ENCODE peak calls at places on chromosome 5, in four cellular contexts. Q is HepG2, U is K562, O is H1. E is an unnamed sample.

GRCh38 chr5:119318256-119318914 is 37.4 kb upstream of the TNFAIP8 start:
- DNase-seq in Q (peak), O (no peak), U (no peak), E (no peak)

GRCh38 chr5:39417979-39418378 is 6.8 kb downstream of the DAB2 start:
- DNase-seq in U (no peak), Q (no peak), O (no peak), E (no peak)

GRCh38 chr5:139438707-139439012 is 665 bp downstream of the DNAJC18 start:
- DNase-seq in Q (no peak), O (peak), U (no peak), E (no peak)

GRCh38 chr5:172740483-172741205 is 30.4 kb downstream of the DUSP1 start:
- DNase-seq in Q (no peak), O (no peak), U (no peak), E (peak)

GRCh38 chr5:172549708-172550095 is 91.4 kb upstream of the NEURL1B start:
- DNase-seq in U (no peak), Q (no peak), O (no peak), E (no peak)

GRCh38 chr5:78639811-78640210 is 8.8 kb downstream of the LHFPL2 start:
- DNase-seq in Q (no peak), U (no peak), O (no peak), E (no peak)

GRCh38 chr5:172834570-172835245 is 657 bp downstream of the ERGIC1 start:
- DNase-seq in Q (peak), O (peak), U (no peak), E (no peak)

GRCh38 chr5:68744196-68744595 is 349.6 kb upstream of the SLC30A5 start:
- DNase-seq in U (no peak), Q (no peak), O (no peak), E (no peak)

GRCh38 chr5:93240228-93240834 is 340.7 kb downstream of the NR2F1-AS1 start:
- DNase-seq in U (no peak), O (no peak), Q (no peak), E (no peak)

GRCh38 chr5:62256161-62257017 is 49.6 kb upstream of the KIF2A start:
- DNase-seq in U (peak), Q (no peak), O (no peak), E (no peak)

GRCh38 chr5:94316916-94317838 is 301.2 kb downstream of the KIAA0825 start:
- DNase-seq in Q (no peak), U (no peak), O (no peak), E (no peak)

GRCh38 chr5:139369181-139369580 is 13.9 kb downstream of the SLC23A1 start:
- DNase-seq in Q (no peak), U (no peak), O (no peak), E (no peak)

GRCh38 chr5:69024241-69024651 is 69.6 kb upstream of the SLC30A5 start:
- DNase-seq in Q (peak), U (peak), O (peak), E (peak)

GRCh38 chr5:14465086-14465485 is 116.5 kb upstream of the OTULINL start:
- DNase-seq in O (no peak), U (no peak), Q (no peak), E (no peak)

GRCh38 chr5:18465833-18466681 is 831.8 kb downstream of the TAF11L14 start:
- DNase-seq in Q (peak), U (peak), O (peak), E (peak)

GRCh38 chr5:146345578-146346366 is 7.1 kb downstream of the POU4F3 start:
- DNase-seq in U (no peak), O (peak), Q (no peak), E (no peak)

GRCh38 chr5:150541895-150542294 is 34.0 kb downstream of the NDST1 start:
- DNase-seq in Q (peak), U (no peak), O (no peak), E (no peak)

GRCh38 chr5:173920024-173920753 is 32.0 kb downstream of the CPEB4 start:
- DNase-seq in Q (no peak), O (no peak), U (no peak), E (no peak)
- TF ChIP-seq RNF2 in Q (no peak), O (no peak), U (no peak), E (no peak)

GRCh38 chr5:134511796-134512660 is 13.4 kb upstream of the JADE2 start:
- DNase-seq in Q (peak), U (peak), O (peak), E (no peak)

GRCh38 chr5:134507495-134507894 is 18.0 kb upstream of the JADE2 start:
- DNase-seq in O (no peak), Q (no peak), U (no peak), E (no peak)

GRCh38 chr5:134510970-134511795 is 14.3 kb upstream of the JADE2 start:
- DNase-seq in O (peak), Q (peak), U (no peak), E (no peak)

GRCh38 chr5:134508521-134509195 is 16.8 kb upstream of the JADE2 start:
- DNase-seq in U (no peak), Q (no peak), O (peak), E (no peak)

DNA sequence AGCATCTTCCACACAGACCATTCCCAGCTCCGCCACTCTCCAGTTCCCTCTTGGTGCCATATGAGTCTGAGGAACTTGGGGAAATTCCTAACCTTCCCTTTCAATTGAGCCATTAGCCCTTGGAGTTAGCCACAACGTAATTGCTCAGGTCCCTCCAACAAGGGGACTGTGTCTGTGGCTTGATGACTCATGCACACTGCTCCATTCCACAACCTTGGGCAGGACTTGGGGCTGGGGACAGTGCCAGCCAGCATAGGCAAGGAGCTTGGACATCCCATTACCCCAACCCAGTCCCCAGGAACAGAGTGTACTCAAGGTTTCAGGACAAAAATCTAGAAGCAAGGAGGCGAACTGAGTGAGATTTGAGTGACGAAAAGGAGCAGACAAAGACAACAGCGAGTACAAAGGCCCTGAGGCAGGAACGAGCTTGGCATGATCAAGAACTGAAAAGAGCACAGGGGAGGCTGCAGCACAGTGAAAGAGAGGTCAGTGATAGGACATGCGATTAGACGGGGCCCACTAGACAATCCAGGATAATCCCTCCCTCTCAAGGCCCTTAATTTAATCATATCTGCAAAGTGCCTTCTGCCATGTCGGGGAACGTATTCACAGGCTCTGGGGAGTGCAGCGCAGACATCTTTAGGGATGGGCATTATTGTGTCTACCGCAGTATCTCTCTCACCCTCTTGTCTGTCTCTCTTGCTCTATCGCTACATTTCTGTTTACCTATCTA is 16.0 kb upstream of the JADE2 start:
- DNase-seq in U (no peak), Q (peak), O (peak), E (no peak)
- TF ChIP-seq RNF2 in U (no peak), Q (no peak), O (no peak), E (no peak)

GRCh38 chr5:56358046-56358445 is 124.9 kb upstream of the ANKRD55 start:
- DNase-seq in U (no peak), O (no peak), Q (peak), E (no peak)
- TF ChIP-seq RNF2 in U (no peak), O (no peak), Q (no peak), E (no peak)

DNA sequence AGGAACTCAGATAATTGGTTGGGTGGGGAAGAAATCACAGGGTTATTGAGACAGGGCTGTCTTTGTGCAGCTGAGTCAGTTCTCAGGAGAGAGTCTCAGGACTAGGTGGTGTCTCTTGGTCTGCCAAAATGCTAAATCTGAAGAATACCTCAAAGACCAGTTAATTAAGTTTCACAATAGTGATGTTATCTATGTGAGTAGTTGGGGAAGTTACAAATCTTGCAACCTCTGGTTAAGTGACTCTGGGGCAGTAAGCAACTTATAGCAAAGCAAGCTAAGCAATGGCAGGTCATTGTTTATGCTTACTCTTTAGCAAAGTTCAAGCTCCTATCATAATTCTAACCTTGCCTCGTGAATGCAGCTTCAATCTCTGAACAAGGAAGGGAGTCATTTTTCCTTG is 53.6 kb downstream of the GIN1 start:
- DNase-seq in Q (no peak), U (no peak), O (no peak), E (no peak)
- TF ChIP-seq RNF2 in Q (no peak), U (no peak), O (no peak), E (no peak)

GRCh38 chr5:154440540-154440939 is 5.3 kb upstream of the SAP30L start:
- DNase-seq in U (no peak), O (no peak), Q (no peak), E (no peak)
- TF ChIP-seq RNF2 in U (no peak), O (no peak), Q (no peak), E (no peak)

GRCh38 chr5:67033893-67034605 is 162.6 kb downstream of the CD180 start:
- DNase-seq in O (no peak), U (no peak), Q (peak), E (no peak)

GRCh38 chr5:67029481-67029880 is 167.1 kb downstream of the CD180 start:
- DNase-seq in Q (no peak), U (no peak), O (no peak), E (no peak)

GRCh38 chr5:67032921-67033664 is 163.5 kb downstream of the CD180 start:
- DNase-seq in Q (no peak), U (no peak), O (no peak), E (no peak)

GRCh38 chr5:67030289-67031069 is 166.1 kb downstream of the CD180 start:
- DNase-seq in O (no peak), Q (no peak), U (no peak), E (no peak)

DNA sequence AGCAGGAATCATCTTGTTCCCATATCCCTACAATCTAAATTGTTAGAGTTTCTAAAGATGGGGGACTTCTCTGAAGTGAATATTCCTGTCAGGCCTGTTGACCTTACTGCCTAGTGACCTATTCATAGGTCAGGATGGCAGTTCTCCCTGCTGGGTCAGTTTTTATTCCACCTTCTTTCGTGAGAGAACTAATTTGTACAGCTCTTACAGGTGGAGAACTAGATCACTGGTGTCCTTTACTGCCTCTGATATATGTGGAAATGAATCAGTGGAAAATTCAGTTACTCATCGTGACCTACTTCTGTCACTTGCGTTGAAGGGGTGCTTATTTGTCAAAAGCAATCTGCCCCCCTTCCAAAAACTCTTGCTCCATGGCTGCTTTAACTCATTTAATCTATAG is 164.9 kb downstream of the CD180 start:
- DNase-seq in U (no peak), O (no peak), Q (no peak), E (no peak)
- TF ChIP-seq RNF2 in U (no peak), O (no peak), Q (no peak), E (no peak)

DNA sequence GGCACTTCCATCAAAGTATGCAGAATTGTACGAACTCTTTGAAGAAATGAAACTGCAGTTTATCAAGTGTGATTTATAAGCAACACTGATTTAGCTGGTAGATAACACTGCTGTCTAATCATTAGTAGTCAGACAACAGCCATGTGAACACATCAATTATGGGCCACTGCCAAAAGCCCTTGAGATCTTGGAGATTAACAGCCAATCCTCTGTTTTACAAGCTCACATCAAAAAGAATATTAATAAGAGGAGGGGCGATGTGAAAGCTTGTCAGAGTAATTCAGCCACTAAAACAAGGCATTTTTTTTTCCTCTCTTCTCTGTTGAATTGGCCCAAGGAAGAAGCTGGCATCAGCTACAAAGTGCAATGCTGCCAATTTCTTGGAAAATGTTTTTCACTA is 28.1 kb downstream of the ZNF608 start:
- DNase-seq in O (no peak), Q (no peak), U (no peak), E (no peak)
- TF ChIP-seq RNF2 in O (no peak), Q (no peak), U (no peak), E (no peak)

DNA sequence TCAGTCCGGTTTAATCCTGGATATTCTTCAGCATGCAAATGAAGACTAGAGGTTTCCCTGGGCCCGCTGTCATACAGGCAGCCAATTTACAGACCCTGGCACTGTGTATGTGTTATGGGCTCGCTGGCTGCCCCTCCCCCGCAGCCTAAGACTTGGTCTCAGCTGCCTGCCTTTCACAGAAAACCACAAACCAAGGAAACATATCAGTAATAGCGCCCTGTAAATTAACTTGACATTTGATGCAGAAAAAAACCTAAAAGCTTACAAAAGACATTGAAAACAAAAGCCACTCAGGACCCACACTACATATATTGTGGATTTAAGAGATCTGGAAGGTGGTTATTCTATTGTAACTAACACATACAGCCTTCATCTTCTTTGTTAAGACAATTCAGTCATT is 287.0 kb upstream of the TMEM161B start:
- DNase-seq in U (peak), O (peak), Q (no peak), E (no peak)
- TF ChIP-seq RNF2 in U (no peak), O (no peak), Q (no peak), E (no peak)

DNA sequence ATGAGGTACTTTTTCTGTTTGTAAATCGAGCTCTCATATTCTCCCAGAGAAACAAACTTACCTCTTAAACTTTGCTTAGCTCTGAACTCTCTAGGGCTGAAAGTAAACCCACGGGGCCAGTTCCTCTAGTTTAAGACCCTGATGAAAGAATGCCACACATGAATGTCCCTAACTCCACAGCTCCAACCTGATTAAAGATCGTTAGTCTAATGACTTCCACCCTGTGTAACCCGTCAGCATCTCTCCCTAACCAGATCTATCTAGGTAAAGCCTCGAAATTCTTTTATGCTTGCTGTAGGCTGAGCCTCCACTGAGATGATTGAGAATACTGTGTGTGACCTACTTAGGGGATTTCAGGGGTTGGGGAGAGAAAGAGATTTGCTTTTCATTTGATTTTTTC is 27.0 kb downstream of the ADRA1B start:
- DNase-seq in U (no peak), O (no peak), Q (no peak), E (no peak)
- TF ChIP-seq RNF2 in U (no peak), O (no peak), Q (no peak), E (no peak)

E was measured in A549.